ENCODE peak calls at places on chromosome 22, in seven cellular contexts. L is IMR-90, Y is AG09319, X is cardiac muscle cell, E is AG04450, T is Caco-2, M is AG04449. J is an unnamed sample.

GRCh38 chr22:48893288-48894063 is 934.2 kb downstream of the BRD1 start:
- DNase-seq in T (no peak), E (no peak), L (no peak), X (no peak), Y (no peak), M (no peak), J (no peak)

GRCh38 chr22:34111210-34111824 is 191.0 kb upstream of the LARGE1 start:
- DNase-seq in T (peak; percentile 26), Y (no peak), M (no peak), L (no peak), X (peak; percentile 10), E (no peak), J (peak; percentile 6)

GRCh38 chr22:24154826-24155225 is 26.5 kb upstream of the SUSD2 start:
- DNase-seq in X (no peak), T (no peak), Y (no peak), M (no peak), L (no peak), E (no peak), J (no peak)

GRCh38 chr22:32539631-32540449 is 65.2 kb downstream of the FBXO7 start:
- DNase-seq in L (no peak), M (no peak), Y (no peak), X (no peak), E (no peak), T (no peak), J (no peak)

GRCh38 chr22:41846268-41847002 is 13.5 kb downstream of the SREBF2 start:
- DNase-seq in X (no peak), L (no peak), Y (no peak), T (no peak), M (no peak), E (no peak), J (no peak)

GRCh38 chr22:40006641-40007040 is 11.9 kb downstream of the FAM83F start:
- DNase-seq in T (no peak), M (no peak), X (no peak), E (no peak), Y (no peak), L (no peak), J (no peak)

GRCh38 chr22:32617271-32617670 is 142.7 kb downstream of the FBXO7 start:
- DNase-seq in T (no peak), E (no peak), Y (no peak), M (no peak), L (peak; percentile 74), X (peak; percentile 41), J (no peak)

GRCh38 chr22:19174106-19175025 is 4.2 kb downstream of the SLC25A1 start:
- DNase-seq in T (peak; percentile 49), M (peak; percentile 41), Y (no peak), X (peak; percentile 85), L (peak; percentile 42), E (no peak), J (no peak)

GRCh38 chr22:19984201-19984753 is 32.3 kb downstream of the ARVCF start:
- DNase-seq in T (no peak), E (peak; percentile 16), L (peak; percentile 79), Y (no peak), M (no peak), X (no peak), J (peak; percentile 77)

GRCh38 chr22:31343235-31344191 is 2.6 kb downstream of the PATZ1 start:
- DNase-seq in L (peak; percentile 26), M (no peak), Y (no peak), E (no peak), T (peak; percentile 74), X (peak; percentile 35), J (peak; percentile 96)

GRCh38 chr22:32764330-32765116 is 37.0 kb upstream of the TIMP3 start:
- DNase-seq in E (peak; percentile 72), X (peak; percentile 94), T (no peak), L (peak; percentile 96), M (peak; percentile 70), Y (no peak), J (no peak)

GRCh38 chr22:48488611-48489456 is 1338.8 kb downstream of the BRD1 start:
- DNase-seq in T (no peak), L (no peak), Y (no peak), M (no peak), E (no peak), X (no peak), J (no peak)

GRCh38 chr22:50584106-50585096 is 1.8 kb upstream of the CHKB start:
- DNase-seq in E (no peak), X (no peak), T (no peak), L (no peak), M (no peak), Y (no peak), J (no peak)

GRCh38 chr22:49811014-49811791 is 16.5 kb downstream of the BRD1 start:
- DNase-seq in T (no peak), L (no peak), Y (no peak), E (no peak), X (no peak), M (no peak), J (no peak)

GRCh38 chr22:48588881-48589450 is 1238.7 kb downstream of the BRD1 start:
- DNase-seq in T (no peak), X (no peak), Y (no peak), E (no peak), M (no peak), L (no peak), J (no peak)

GRCh38 chr22:32668254-32669094 is 133.0 kb upstream of the TIMP3 start:
- DNase-seq in E (no peak), T (no peak), Y (no peak), X (no peak), M (no peak), L (no peak), J (no peak)

GRCh38 chr22:20537325-20537756 is 29.9 kb downstream of the MED15 start:
- DNase-seq in Y (no peak), M (no peak), E (no peak), X (no peak), T (no peak), L (no peak), J (no peak)

GRCh38 chr22:28986366-28986765 is 75.3 kb downstream of the C22orf31 start:
- DNase-seq in E (no peak), L (no peak), M (no peak), T (peak; percentile 44), X (peak; percentile 78), Y (peak; percentile 12), J (no peak)

GRCh38 chr22:22591348-22592299 is 32.6 kb upstream of the PRAME start:
- DNase-seq in M (no peak), E (no peak), Y (no peak), L (peak; percentile 13), X (peak; percentile 4), T (no peak), J (no peak)

GRCh38 chr22:22545084-22545483 is 14.0 kb downstream of the PRAME start:
- DNase-seq in M (no peak), X (no peak), L (no peak), E (no peak), T (no peak), Y (no peak), J (no peak)

DNA sequence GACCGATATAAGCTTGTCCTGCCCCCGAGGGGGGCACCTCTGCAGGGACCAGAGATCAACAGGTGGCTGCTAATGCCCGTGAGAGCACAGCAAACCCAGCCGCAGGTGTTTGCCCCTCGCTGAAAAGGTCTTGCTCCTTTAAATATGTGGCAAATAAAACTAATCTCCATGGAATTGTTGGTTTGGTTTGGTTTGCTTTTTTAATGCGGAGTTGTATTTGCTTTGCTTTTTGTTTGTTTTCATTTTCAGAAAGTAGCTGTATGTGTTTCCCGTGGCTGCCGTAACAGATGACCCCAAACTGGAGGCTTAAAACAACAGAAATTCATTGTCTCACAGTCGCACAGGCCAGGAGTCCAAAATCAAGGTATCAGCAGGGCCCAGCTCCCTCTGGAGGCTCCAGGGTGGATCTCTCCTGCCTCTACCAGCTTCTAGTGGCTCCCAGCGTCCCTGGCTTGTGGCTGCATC is 93.0 kb downstream of the CELSR1 start:
- DNase-seq in E (no peak), X (no peak), L (no peak), Y (no peak), M (no peak), T (peak; percentile 35), J (no peak)
- TF ChIP-seq CTCF in E (peak; percentile 14), X (no peak), L (no peak), Y (no peak), M (peak; percentile 8), T (peak; percentile 32), J (no peak)

DNA sequence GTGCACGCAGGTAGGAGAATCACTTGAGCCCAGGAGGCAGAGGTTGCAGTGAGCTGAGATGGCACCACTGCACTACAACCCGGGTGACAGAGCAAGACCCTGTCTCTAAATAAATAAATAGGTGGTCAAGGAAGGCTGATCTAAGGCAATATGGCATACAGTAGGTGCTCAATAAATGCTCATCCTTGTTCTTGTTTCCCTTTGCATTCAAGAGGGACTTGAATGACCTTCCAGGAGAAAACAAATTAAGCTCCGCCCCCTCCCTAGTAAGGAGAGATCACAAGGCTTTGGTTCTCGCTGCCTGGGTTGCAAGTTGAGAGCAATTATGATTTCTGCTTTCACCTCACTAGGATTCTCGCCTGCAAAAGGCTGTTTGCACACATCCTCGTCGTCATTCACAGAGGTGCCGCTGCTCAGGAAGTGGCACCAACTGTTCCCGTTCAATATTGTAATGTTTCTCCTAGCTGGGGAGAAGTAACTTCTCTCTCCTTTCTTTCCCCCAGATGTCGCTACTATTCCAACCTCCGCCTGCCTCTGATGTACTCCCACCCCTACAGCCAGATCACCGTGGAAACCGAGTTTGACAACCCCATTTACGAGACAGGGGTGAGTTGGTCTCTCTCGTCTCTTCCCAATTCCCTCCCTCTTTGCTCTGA is 51.8 kb upstream of the ASPHD2 start:
- DNase-seq in E (no peak), Y (no peak), T (no peak), M (no peak), X (peak; percentile 10), L (no peak), J (no peak)
- TF ChIP-seq CTCF in E (no peak), Y (no peak), T (no peak), M (no peak), X (no peak), L (no peak), J (no peak)

GRCh38 chr22:43922123-43922522 is 1.5 kb upstream of the PNPLA3 start:
- DNase-seq in M (no peak), Y (no peak), X (no peak), T (peak; percentile 10), L (no peak), E (no peak), J (peak; percentile 15)
- TF ChIP-seq CTCF in M (no peak), Y (no peak), X (peak; percentile 17), T (peak; percentile 7), L (no peak), E (peak; percentile 13), J (no peak)

GRCh38 chr22:38304526-38304925 is 12.7 kb downstream of the CSNK1E start:
- DNase-seq in L (no peak), X (peak; percentile 23), Y (no peak), M (no peak), T (no peak), E (no peak), J (no peak)
- TF ChIP-seq CTCF in L (peak; percentile 9), X (no peak), Y (no peak), M (no peak), T (no peak), E (peak; percentile 2), J (no peak)

DNA sequence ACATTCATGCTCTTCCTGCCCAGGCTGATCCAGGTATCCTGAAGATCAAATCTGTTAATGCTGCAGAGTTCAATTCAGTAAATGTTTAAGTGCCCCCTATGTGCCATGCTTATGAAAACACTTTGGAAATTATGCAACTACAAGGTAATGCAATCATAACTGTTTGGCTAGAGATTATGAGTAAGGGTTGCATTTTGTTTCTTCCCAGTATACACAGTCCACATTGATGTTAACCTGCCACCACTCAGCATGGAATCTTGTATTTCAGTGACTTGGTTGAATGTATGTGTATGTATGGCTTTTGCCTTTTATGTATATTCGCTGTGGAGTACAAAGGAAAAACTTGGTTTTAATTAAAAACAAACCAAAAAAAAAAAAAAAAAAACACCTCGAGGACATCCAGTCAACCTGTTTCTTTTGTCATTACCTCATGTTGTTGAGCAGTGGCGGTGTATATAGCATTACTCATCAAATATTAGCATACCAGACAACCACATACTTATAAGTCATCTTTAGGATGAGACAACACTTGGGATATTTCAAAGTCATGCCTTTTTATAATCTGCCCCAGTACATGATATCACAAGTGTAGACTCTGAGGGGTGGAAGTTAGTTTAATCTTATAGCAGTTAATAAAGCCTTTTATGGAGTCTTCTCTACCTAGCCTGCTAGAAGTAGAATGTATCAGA is 86.1 kb upstream of the HORMAD2 start:
- DNase-seq in L (peak; percentile 89), X (peak; percentile 43), Y (no peak), T (no peak), E (no peak), M (peak; percentile 34), J (no peak)
- TF ChIP-seq CTCF in L (no peak), X (no peak), Y (peak; percentile 10), T (no peak), E (peak; percentile 34), M (no peak), J (no peak)

J was measured in Calu3.